ENCODE peak calls at places on chromosomes 2 and 18, in nine cellular contexts. R is HTR-8/SVneo; I is CD4-positive, alpha-beta memory T cell; S is CD8-positive, alpha-beta memory T cell; Q is esophagus squamous epithelium; A is stimulated activated CD4-positive, alpha-beta T cell treated with anti-CD3 and anti-CD28 coated beads, TNF-alpha, amount 100 ng/mL, for 4 hours; M is heart right ventricle; T is GDM1; E is T-helper 2 cell. G is an unnamed sample.
A peak's percentile ranks its signal among the peaks of the same experiment; 100 is the strongest.

GRCh38 chr18:8747440-8747937 is 42.1 kb downstream of the MTCL1 start:
- DNase-seq in R (no peak), I (no peak), S (no peak), Q (no peak), A (no peak), M (no peak), T (no peak), E (no peak), G (no peak)

GRCh38 chr2:73293534-73294171 is at the start of gene EGR4:
- DNase-seq in R (peak; percentile 82), I (peak; percentile 92), S (peak; percentile 95), Q (no peak), A (peak; percentile 80), M (peak; percentile 33), T (no peak), E (peak; percentile 88), G (peak; percentile 56)

GRCh38 chr2:25794544-25795276 is 83.6 kb downstream of the ASXL2 start:
- DNase-seq in R (no peak), I (peak; percentile 56), S (no peak), Q (no peak), A (no peak), M (no peak), T (no peak), E (no peak), G (no peak)

GRCh38 chr2:47226124-47227040 is 71.3 kb upstream of the STPG4 start:
- DNase-seq in R (no peak), I (no peak), S (no peak), Q (no peak), A (no peak), M (no peak), T (no peak), E (no peak), G (no peak)

GRCh38 chr2:10926191-10926830 is 14.6 kb downstream of the KCNF1 start:
- DNase-seq in R (no peak), I (no peak), S (no peak), Q (no peak), A (no peak), M (no peak), T (no peak), E (no peak), G (peak; percentile 26)

GRCh38 chr2:63058742-63059433 is 8.3 kb downstream of the OTX1 start:
- DNase-seq in R (no peak), I (no peak), S (no peak), Q (no peak), A (no peak), M (no peak), T (no peak), E (no peak), G (no peak)

GRCh38 chr2:232236200-232236599 is 142.4 kb upstream of the ALPP start:
- DNase-seq in R (no peak), I (no peak), S (no peak), Q (no peak), A (no peak), M (no peak), T (no peak), E (no peak), G (no peak)

GRCh38 chr18:2994603-2995432 is 18.1 kb downstream of the LPIN2 start:
- DNase-seq in R (no peak), I (peak; percentile 79), S (peak; percentile 84), Q (peak; percentile 4), A (peak; percentile 52), M (no peak), T (no peak), E (peak; percentile 63), G (peak; percentile 50)

GRCh38 chr18:49621851-49622351 is 60.0 kb downstream of the LIPG start:
- DNase-seq in R (no peak), I (no peak), S (no peak), Q (no peak), A (no peak), M (no peak), T (no peak), E (no peak), G (no peak)

GRCh38 chr18:56645415-56646016 is 5.6 kb upstream of the WDR7 start:
- DNase-seq in R (no peak), I (peak; percentile 23), S (no peak), Q (no peak), A (no peak), M (no peak), T (no peak), E (no peak), G (no peak)

GRCh38 chr2:240404174-240404852 is 31.1 kb upstream of the GPC1 start:
- DNase-seq in R (no peak), I (no peak), S (no peak), Q (no peak), A (no peak), M (no peak), T (no peak), E (no peak), G (peak; percentile 14)

GRCh38 chr2:83602753-83603152 is 856.3 kb downstream of the SUCLG1 start:
- DNase-seq in R (no peak), I (no peak), S (no peak), Q (no peak), A (no peak), M (no peak), T (no peak), E (no peak), G (no peak)

GRCh38 chr18:64244571-64244970 is 95.7 kb upstream of the LINC00305 start:
- DNase-seq in R (no peak), I (no peak), S (no peak), Q (no peak), A (no peak), M (peak; percentile 13), T (no peak), E (no peak), G (no peak)

GRCh38 chr18:22465859-22466602 is 48.3 kb upstream of the CTAGE1 start:
- DNase-seq in R (peak; percentile 82), I (no peak), S (peak; percentile 65), Q (no peak), A (no peak), M (peak; percentile 74), T (no peak), E (no peak), G (no peak)

G was measured in left ventricle myocardium superior.